ENCODE peak calls at places on chromosomes 7 and 10, in ten cellular contexts. Z is lower lobe of right lung, U is heart left ventricle, D is stomach, E is PC-9, B is cardiac muscle cell, S is colonic mucosa, L is hepatocyte, K is SK-N-SH, H is body of pancreas. R is an unnamed sample.

GRCh38 chr10:123687758-123688157 is 21.6 kb downstream of the GPR26 start:
- DNase-seq in D (no peak), U (no peak), K (no peak), H (no peak), S (no peak), L (no peak), B (peak; percentile 25), E (no peak), Z (no peak), R (no peak)

GRCh38 chr7:130009848-130010688 is 41.1 kb downstream of the ZC3HC1 start:
- DNase-seq in B (no peak), L (peak; percentile 59), U (no peak), S (peak; percentile 19), E (peak; percentile 82), D (peak; percentile 31), Z (no peak), K (peak; percentile 33), H (peak; percentile 51), R (peak; percentile 82)

GRCh38 chr10:46251857-46252847 is 34.6 kb upstream of the ANTXRL start:
- DNase-seq in B (no peak), U (no peak), K (no peak), D (peak; percentile 17), E (no peak), H (no peak), S (peak; percentile 14), L (no peak), Z (no peak), R (no peak)

GRCh38 chr7:133109816-133110215 is 27.9 kb upstream of the CHCHD3 start:
- DNase-seq in U (no peak), B (no peak), K (no peak), L (no peak), E (no peak), D (no peak), H (no peak), Z (no peak), S (no peak), R (no peak)

GRCh38 chr7:400901-401485 is 111.0 kb downstream of the FOXL3 start:
- DNase-seq in K (no peak), L (no peak), E (no peak), S (no peak), U (no peak), D (peak; percentile 19), Z (peak; percentile 19), B (no peak), H (peak; percentile 5), R (no peak)

GRCh38 chr10:1358147-1358546 is 302.0 kb downstream of the WDR37 start:
- DNase-seq in U (no peak), E (no peak), H (no peak), L (no peak), Z (no peak), D (no peak), K (no peak), B (no peak), S (no peak), R (no peak)

GRCh38 chr10:60375293-60376004 is 14.2 kb downstream of the ANK3 start:
- DNase-seq in B (no peak), K (no peak), Z (no peak), E (no peak), L (no peak), D (no peak), H (no peak), U (no peak), S (no peak), R (no peak)

GRCh38 chr7:81482600-81483186 is 287.2 kb downstream of the HGF start:
- DNase-seq in D (no peak), L (no peak), E (no peak), Z (no peak), K (peak; percentile 35), B (no peak), H (no peak), U (no peak), S (no peak), R (peak; percentile 34)

GRCh38 chr10:95276367-95277200 is 14.2 kb downstream of the PDLIM1 start:
- DNase-seq in E (no peak), B (no peak), D (no peak), Z (no peak), U (no peak), S (peak; percentile 75), K (no peak), H (no peak), L (no peak), R (no peak)

GRCh38 chr10:95277201-95277570 is 13.6 kb downstream of the PDLIM1 start:
- DNase-seq in E (no peak), Z (no peak), S (peak; percentile 18), U (no peak), B (no peak), H (no peak), L (no peak), K (no peak), D (no peak), R (no peak)

GRCh38 chr10:95279042-95279820 is 11.6 kb downstream of the PDLIM1 start:
- DNase-seq in S (no peak), L (no peak), U (no peak), D (no peak), H (no peak), K (no peak), E (no peak), B (no peak), Z (no peak), R (no peak)

GRCh38 chr10:95277614-95278013 is 13.2 kb downstream of the PDLIM1 start:
- DNase-seq in K (no peak), L (no peak), D (no peak), S (peak; percentile 20), Z (no peak), E (no peak), H (no peak), B (no peak), U (no peak), R (no peak)

DNA sequence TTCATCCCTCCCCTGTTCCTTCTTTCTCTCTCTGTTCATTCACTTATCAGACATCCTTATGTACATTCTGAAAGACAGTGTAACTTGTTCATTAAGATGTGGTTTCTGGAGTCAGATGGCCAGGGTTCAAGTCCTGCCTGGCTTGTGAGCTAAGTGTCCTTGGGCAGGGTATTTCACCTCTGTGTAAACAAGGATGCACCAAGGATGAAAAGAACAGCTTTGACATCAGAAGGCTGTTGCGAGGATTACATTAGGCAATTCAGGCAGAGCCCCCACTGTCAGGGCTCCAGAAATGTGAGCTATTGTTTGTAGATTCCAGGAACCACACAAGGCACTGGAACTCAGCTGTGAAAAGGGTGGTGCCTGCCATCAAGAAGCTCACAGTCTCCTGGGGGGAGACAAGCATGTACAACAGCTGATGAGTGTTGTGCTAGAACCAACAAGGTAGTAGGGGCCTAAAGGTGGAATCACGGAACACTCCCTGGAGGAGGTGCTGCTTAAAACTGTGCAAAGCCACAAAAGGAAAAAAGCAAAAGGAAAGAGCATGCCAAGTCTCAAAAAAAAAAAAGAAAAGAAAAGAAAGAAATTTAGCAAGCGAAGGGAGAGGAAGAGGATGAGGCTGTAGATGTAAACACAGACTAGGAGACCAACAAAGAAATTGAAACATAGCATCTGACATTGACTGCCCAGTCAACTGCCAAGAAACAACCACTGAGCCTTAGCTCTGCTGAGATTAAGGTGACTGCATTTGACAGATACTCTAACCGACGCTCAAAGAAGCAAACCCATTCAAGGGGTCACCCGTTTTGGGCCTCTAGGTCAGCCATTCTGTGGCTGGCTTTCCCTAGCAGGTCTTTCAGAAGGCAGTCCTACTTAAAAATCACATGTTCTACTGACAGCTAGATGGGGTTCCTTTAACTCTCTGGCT is 12.5 kb downstream of the PDLIM1 start:
- DNase-seq in H (no peak), Z (no peak), U (no peak), B (no peak), S (peak; percentile 26), K (no peak), L (no peak), D (no peak), E (no peak), R (no peak)
- H3K27ac ChIP-seq in H (no peak overlapping the region), Z (peak overlapping the region; percentile 67), U (peak overlapping the region; percentile 52), B (no peak overlapping the region), S (peak overlapping the region; percentile 62), K (peak overlapping the region; percentile 48), L (peak overlapping the region; percentile 24), D (no peak overlapping the region), E (no peak overlapping the region), R (peak overlapping the region; percentile 70)

DNA sequence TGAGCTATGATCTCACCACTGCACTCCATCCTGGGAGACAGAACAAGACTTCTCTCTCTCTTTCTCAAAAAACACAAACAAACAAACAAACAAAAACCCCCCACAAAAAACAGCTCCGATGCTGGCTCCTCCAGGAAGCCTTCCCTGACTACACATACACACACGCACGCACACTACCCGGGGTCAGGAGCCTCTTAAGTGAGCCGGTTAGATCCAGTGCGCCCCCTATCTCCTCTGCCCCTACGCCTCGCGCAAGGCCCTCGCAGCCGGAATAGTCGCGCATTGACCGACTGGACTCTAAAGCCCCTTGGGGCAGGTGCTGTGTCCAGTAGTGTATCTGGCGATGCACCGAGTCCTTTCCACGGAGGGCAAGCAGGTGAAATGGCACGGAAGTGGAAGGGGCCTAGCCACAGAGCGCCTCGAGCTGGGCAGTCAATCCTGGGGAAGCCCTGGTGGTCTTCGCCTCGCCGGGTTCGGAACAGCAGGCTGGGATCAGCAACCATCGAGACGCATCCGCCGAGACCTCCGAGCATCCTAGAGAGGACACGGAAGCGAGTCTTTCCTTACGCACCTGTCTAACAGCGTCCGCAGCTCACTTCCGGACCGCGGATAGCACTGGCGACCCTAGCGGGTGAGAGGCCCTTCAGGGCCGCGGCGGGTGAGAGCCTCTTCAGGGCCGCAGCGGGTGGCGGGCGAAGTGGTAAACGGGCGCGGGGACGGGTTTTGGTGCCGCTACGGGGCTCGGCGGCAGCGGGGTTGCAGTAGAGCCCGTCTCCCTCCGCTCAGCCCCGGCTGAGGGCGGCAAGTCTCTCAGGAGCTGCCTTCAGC is at the start of gene ZSCAN25:
- DNase-seq in H (peak; percentile 90), U (peak; percentile 83), L (peak; percentile 94), Z (peak; percentile 94), E (peak; percentile 91), B (peak; percentile 92), S (peak; percentile 90), K (peak; percentile 97), D (peak; percentile 87), R (peak; percentile 92)
- TF ChIP-seq CTCF in H (no peak), U (peak; percentile 12), L (peak; percentile 55), Z (peak; percentile 40), E (peak; percentile 60), B (peak; percentile 46), S (no peak), K (peak; percentile 68), D (peak; percentile 42), R (peak; percentile 58)

GRCh38 chr10:86691333-86692022 is 23.2 kb downstream of the LDB3 start:
- DNase-seq in E (no peak), U (no peak), B (no peak), H (no peak), S (no peak), D (no peak), Z (no peak), K (no peak), L (no peak), R (no peak)

GRCh38 chr10:86692023-86692514 is 23.8 kb downstream of the LDB3 start:
- DNase-seq in S (no peak), E (no peak), Z (no peak), L (no peak), B (no peak), K (no peak), D (no peak), U (no peak), H (no peak), R (no peak)

GRCh38 chr10:86690231-86690630 is 21.9 kb downstream of the LDB3 start:
- DNase-seq in B (no peak), E (no peak), H (no peak), K (no peak), L (no peak), D (no peak), S (no peak), Z (no peak), U (no peak), R (no peak)

GRCh38 chr10:86689146-86689545 is 20.8 kb downstream of the LDB3 start:
- DNase-seq in D (no peak), B (no peak), L (no peak), S (no peak), Z (no peak), H (no peak), E (no peak), U (no peak), K (no peak), R (no peak)

DNA sequence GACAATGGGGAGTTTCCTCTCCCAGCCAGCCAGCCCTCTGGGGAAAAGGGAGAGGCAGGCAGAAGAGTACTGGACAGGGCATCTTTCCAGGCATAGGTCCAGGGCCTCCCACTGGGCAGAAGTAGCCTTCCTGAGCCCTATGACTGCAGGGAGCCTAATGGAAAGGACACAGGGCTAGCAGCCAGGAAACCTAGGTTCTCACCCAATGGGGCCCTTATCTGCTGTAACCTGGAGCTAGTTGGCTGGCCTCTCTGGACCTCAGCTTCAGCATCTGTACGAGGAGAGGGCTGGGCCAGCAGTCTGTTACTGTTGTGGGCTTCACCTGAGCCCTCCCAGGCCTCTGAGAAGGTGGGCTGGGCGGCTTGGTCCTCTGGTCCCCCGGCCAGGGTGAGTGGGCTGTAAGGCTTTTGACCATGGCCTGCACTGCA is 22.4 kb downstream of the LDB3 start:
- DNase-seq in E (no peak), B (no peak), K (no peak), S (no peak), H (no peak), U (no peak), Z (no peak), L (no peak), D (no peak), R (no peak)
- H3K27ac ChIP-seq in E (no peak overlapping the region), B (peak overlapping the region; percentile 92), K (no peak overlapping the region), S (no peak overlapping the region), H (no peak overlapping the region), U (peak overlapping the region; percentile 99), Z (no peak overlapping the region), L (no peak overlapping the region), D (no peak overlapping the region), R (no peak overlapping the region)

GRCh38 chr7:13333351-13333750 is 645.9 kb downstream of the ARL4A start:
- DNase-seq in L (no peak), S (no peak), H (no peak), B (no peak), Z (no peak), K (no peak), E (no peak), U (no peak), D (no peak), R (no peak)

GRCh38 chr7:13327669-13328068 is 640.2 kb downstream of the ARL4A start:
- DNase-seq in H (no peak), K (no peak), Z (no peak), L (no peak), S (no peak), E (no peak), D (no peak), U (no peak), B (no peak), R (no peak)
- TF ChIP-seq CTCF in H (no peak), K (no peak), Z (no peak), L (no peak), S (no peak), E (no peak), D (no peak), U (no peak), B (no peak), R (no peak)

R was measured in RWPE1.